ENCODE peak calls at places on chromosomes 5 and 9, in five cellular contexts. X is OCI-LY7; I is fibroblast of the conjunctiva; R is activated T-cell treated with anti-CD3 and anti-CD28 coated beads, Interleukin-2, amount 50 U/mL, for 48 hours; T is AG04450. D is an unnamed sample.

GRCh38 chr5:122965111-122965510 is 71.4 kb downstream of the PPIC start:
- DNase-seq in R (no peak), T (no peak), I (no peak), X (no peak), D (no peak)

GRCh38 chr9:8012986-8013385 is 213.4 kb upstream of the DMAC1 start:
- DNase-seq in I (no peak), T (no peak), X (no peak), R (no peak), D (peak; percentile 6)

GRCh38 chr5:6837519-6838110 is 124.4 kb downstream of the TENT4A start:
- DNase-seq in X (peak; percentile 43), T (no peak), R (peak; percentile 63), I (no peak), D (no peak)

GRCh38 chr5:178435321-178436238 is 154.6 kb downstream of the COL23A1 start:
- DNase-seq in T (no peak), X (no peak), I (no peak), R (no peak), D (no peak)

GRCh38 chr5:39121315-39121714 is 47.1 kb upstream of the RICTOR start:
- DNase-seq in R (no peak), I (no peak), T (no peak), X (no peak), D (peak; percentile 19)

GRCh38 chr5:115289104-115289503 is 7.3 kb downstream of the CCDC112 start:
- DNase-seq in I (no peak), X (no peak), T (no peak), R (no peak), D (no peak)

GRCh38 chr5:78492650-78493049 is 132.2 kb downstream of the SCAMP1 start:
- DNase-seq in X (no peak), R (no peak), T (no peak), I (no peak), D (no peak)

GRCh38 chr9:83472221-83472665 is 66.0 kb downstream of the FRMD3 start:
- DNase-seq in I (peak; percentile 8), R (no peak), X (no peak), T (no peak), D (peak; percentile 70)

GRCh38 chr9:89319015-89319905 is 960 bp downstream of the SECISBP2 start:
- DNase-seq in T (no peak), X (peak; percentile 30), I (no peak), R (no peak), D (peak; percentile 20)

GRCh38 chr5:101728933-101729332 is 567.2 kb downstream of the SLCO4C1 start:
- DNase-seq in X (no peak), T (no peak), R (no peak), I (no peak), D (peak; percentile 2)

GRCh38 chr9:89532944-89533343 is 35.0 kb upstream of the SEMA4D start:
- DNase-seq in R (no peak), I (no peak), X (no peak), T (no peak), D (no peak)

GRCh38 chr9:90855208-90856000 is 53.8 kb downstream of the SYK start:
- DNase-seq in R (no peak), I (no peak), X (no peak), T (no peak), D (no peak)

D was measured in GM23248.